ENCODE peak calls at places on chromosomes 16 and 17, in nine cellular contexts. W is SJSA1; H is ELF-1; Y is hippocampal formation; P is A549; M is stimulated activated CD8-positive, alpha-beta memory T cell treated with anti-CD3 and anti-CD28 coated beads, Interleukin-12 subunit alpha, Interleukin-12 subunit beta, amount 100 ng/mL, for 1 hour; K is activated T-cell treated with anti-CD3 and anti-CD28 coated beads for 48 hours; L is WERI-Rb-1; Z is midbrain. I is an unnamed sample.

GRCh38 chr17:48860034-48860433 is 29.2 kb downstream of the CALCOCO2 start:
- DNase-seq in W (no peak), H (no peak), Y (no peak), P (peak; percentile 41), M (no peak), K (no peak), L (no peak), Z (no peak), I (no peak)

GRCh38 chr17:55451758-55452468 is 30.3 kb upstream of the MMD start:
- DNase-seq in W (peak; percentile 80), H (no peak), Y (no peak), P (no peak), M (no peak), K (no peak), L (no peak), Z (no peak), I (no peak)

GRCh38 chr17:50329716-50330115 is 16.2 kb upstream of the XYLT2 start:
- DNase-seq in W (no peak), H (no peak), Y (no peak), P (no peak), M (no peak), K (no peak), L (no peak), Z (no peak), I (no peak)

GRCh38 chr16:12229759-12230594 is 253.4 kb downstream of the SNX29 start:
- DNase-seq in W (peak; percentile 54), H (no peak), Y (no peak), P (no peak), M (no peak), K (no peak), L (no peak), Z (no peak), I (no peak)

GRCh38 chr17:65519471-65519870 is 42.0 kb downstream of the AXIN2 start:
- DNase-seq in W (no peak), H (no peak), Y (no peak), P (no peak), M (no peak), K (no peak), L (no peak), Z (no peak), I (no peak)

GRCh38 chr17:18256776-18257175 is 1.8 kb downstream of the FLII start:
- DNase-seq in W (no peak), H (no peak), Y (no peak), P (no peak), M (no peak), K (no peak), L (no peak), Z (no peak), I (no peak)

GRCh38 chr16:14132696-14133048 is 61.6 kb downstream of the MRTFB start:
- DNase-seq in W (no peak), H (no peak), Y (no peak), P (no peak), M (no peak), K (no peak), L (no peak), Z (no peak), I (no peak)

GRCh38 chr17:8964801-8965393 is 610 bp downstream of the PIK3R5 start:
- DNase-seq in W (no peak), H (no peak), Y (no peak), P (no peak), M (no peak), K (no peak), L (no peak), Z (no peak), I (peak; percentile 40)

GRCh38 chr17:57542518-57542917 is 202.6 kb downstream of the CCDC182 start:
- DNase-seq in W (no peak), H (no peak), Y (no peak), P (no peak), M (no peak), K (no peak), L (no peak), Z (no peak), I (no peak)

GRCh38 chr17:19021622-19022083 is 17.1 kb upstream of the FAM83G start:
- DNase-seq in W (no peak), H (no peak), Y (no peak), P (no peak), M (no peak), K (peak; percentile 45), L (peak; percentile 34), Z (no peak), I (peak; percentile 14)

GRCh38 chr16:53502331-53503269 is at the start of gene AKTIP:
- DNase-seq in W (no peak), H (peak; percentile 81), Y (no peak), P (no peak), M (peak; percentile 32), K (peak; percentile 11), L (peak; percentile 70), Z (peak; percentile 16), I (peak; percentile 38)